ENCODE peak calls at places on chromosomes 6 and 20, in four cellular contexts. W is WERI-Rb-1; Z is naive thymus-derived CD4-positive, alpha-beta T cell; H is adrenal gland. P is an unnamed sample.

GRCh38 chr20:8757146-8757545 is 311.7 kb upstream of the PLCB4 start:
- DNase-seq in Z (no peak), H (no peak), W (no peak), P (no peak)

GRCh38 chr20:37007898-37008649 is 56.6 kb upstream of the SAMHD1 start:
- DNase-seq in H (no peak), Z (no peak), W (no peak), P (no peak)

GRCh38 chr20:2559641-2560040 is 23.3 kb downstream of the TMC2 start:
- DNase-seq in H (peak; percentile 67), W (no peak), Z (no peak), P (peak; percentile 23)

GRCh38 chr6:38349795-38350194 is 289.9 kb downstream of the BTBD9 start:
- DNase-seq in Z (no peak), H (no peak), W (no peak), P (no peak)

GRCh38 chr20:9286501-9286900 is 217.6 kb downstream of the PLCB4 start:
- DNase-seq in H (no peak), Z (no peak), W (no peak), P (no peak)

GRCh38 chr20:33789109-33789857 is 21.9 kb upstream of the CHMP4B start:
- DNase-seq in Z (no peak), H (peak; percentile 86), W (no peak), P (no peak)

GRCh38 chr6:37058084-37058586 is 52.7 kb downstream of the FGD2 start:
- DNase-seq in Z (no peak), W (no peak), H (no peak), P (no peak)

GRCh38 chr6:26351544-26351953 is 13.4 kb upstream of the BTN3A2 start:
- DNase-seq in Z (no peak), H (peak; percentile 65), W (peak; percentile 33), P (no peak)

GRCh38 chr6:20266851-20267608 is 54.8 kb upstream of the MBOAT1 start:
- DNase-seq in Z (no peak), W (no peak), H (no peak), P (peak; percentile 17)

GRCh38 chr20:25038591-25039015 is 19.3 kb downstream of the ACSS1 start:
- DNase-seq in Z (no peak), W (no peak), H (no peak), P (no peak)

GRCh38 chr6:1915226-1915625 is 305.5 kb downstream of the FOXC1 start:
- DNase-seq in Z (no peak), H (no peak), W (no peak), P (no peak)

GRCh38 chr6:78909391-78909790 is 42.0 kb downstream of the IRAK1BP1 start:
- DNase-seq in Z (no peak), W (no peak), H (no peak), P (no peak)

GRCh38 chr20:1773816-1774215 is 116.2 kb upstream of the SIRPG start:
- DNase-seq in W (no peak), Z (no peak), H (no peak), P (no peak)

GRCh38 chr6:140253096-140253495 is 878.6 kb upstream of the CITED2 start:
- DNase-seq in Z (no peak), W (no peak), H (no peak), P (no peak)

GRCh38 chr20:17619351-17620093 is 49.6 kb downstream of the DSTN start:
- DNase-seq in Z (peak; percentile 17), W (no peak), H (peak; percentile 49), P (peak; percentile 40)

GRCh38 chr6:41712651-41713103 is 22.7 kb downstream of the TFEB start:
- DNase-seq in W (no peak), Z (no peak), H (peak; percentile 76), P (peak; percentile 56)

GRCh38 chr20:24942679-24943078 is 6.4 kb upstream of the CST7 start:
- DNase-seq in H (peak; percentile 33), Z (no peak), W (no peak), P (no peak)

GRCh38 chr6:144217264-144217663 is 66.9 kb downstream of the STX11 start:
- DNase-seq in Z (no peak), H (no peak), W (no peak), P (no peak)

GRCh38 chr6:35213161-35213823 is 464 bp upstream of the SCUBE3 start:
- DNase-seq in W (peak; percentile 51), Z (no peak), H (no peak), P (peak; percentile 98)

GRCh38 chr6:111995409-111995808 is 58.5 kb upstream of the CCN6 start:
- DNase-seq in Z (no peak), W (no peak), H (no peak), P (no peak)

GRCh38 chr6:143811492-143812157 is 31.5 kb upstream of the LTV1 start:
- DNase-seq in W (no peak), Z (no peak), H (no peak), P (no peak)

DNA sequence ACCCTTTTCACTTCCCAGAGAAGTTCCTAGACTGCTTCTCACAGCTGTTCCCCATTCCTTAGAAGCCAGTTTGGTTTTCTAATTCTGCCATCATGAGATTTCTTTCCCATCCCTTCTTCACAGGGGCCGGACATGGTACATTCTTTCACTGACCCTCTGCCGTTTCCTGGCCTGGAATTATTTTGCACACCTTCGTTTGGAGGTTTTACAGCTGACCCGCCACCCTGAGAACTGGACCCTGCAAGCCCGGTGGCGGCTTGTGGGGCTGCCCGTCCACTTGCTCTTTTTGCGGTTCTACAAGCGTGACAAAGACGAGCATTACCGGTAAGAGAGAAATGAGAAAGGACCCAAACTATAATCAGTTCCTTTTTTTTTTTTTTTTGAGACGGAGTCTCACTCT is 4.2 kb downstream of the C6orf136 start:
- DNase-seq in H (no peak), Z (no peak), W (no peak), P (no peak)
- H3K36me3 ChIP-seq in H (no peaks in the 10 kb centered on the region), Z (peaks cover 60% of the 10 kb centered on the region), W (peaks cover 84% of the 10 kb centered on the region), P (peaks cover 31% of the 10 kb centered on the region)

GRCh38 chr6:166667886-166668620 is 41.0 kb upstream of the RPS6KA2 start:
- DNase-seq in W (no peak), H (no peak), Z (no peak), P (no peak)
- H3K27me3 ChIP-seq in W (no peaks in the 10 kb centered on the region), H (no peaks in the 10 kb centered on the region), Z (no peaks in the 10 kb centered on the region), P (no peaks in the 10 kb centered on the region)

GRCh38 chr20:60115452-60115851 is 157.2 kb downstream of the CDH26 start:
- DNase-seq in Z (no peak), H (peak; percentile 57), W (no peak), P (no peak)

GRCh38 chr20:60113024-60113724 is 155.0 kb downstream of the CDH26 start:
- DNase-seq in H (no peak), Z (no peak), W (peak; percentile 36), P (no peak)

GRCh38 chr20:60113771-60114170 is 155.5 kb downstream of the CDH26 start:
- DNase-seq in H (no peak), Z (no peak), W (no peak), P (no peak)

GRCh38 chr20:60116128-60116909 is 158.1 kb downstream of the CDH26 start:
- DNase-seq in H (no peak), W (no peak), Z (no peak), P (peak; percentile 61)

GRCh38 chr20:60117040-60117439 is 158.8 kb downstream of the CDH26 start:
- DNase-seq in H (no peak), Z (no peak), W (no peak), P (no peak)
- H3K4me3 ChIP-seq in H (no peak overlapping the region), Z (no peak overlapping the region), W (peak overlapping the region; percentile 15), P (no peak overlapping the region)

GRCh38 chr20:44997668-44998067 is 31.4 kb downstream of the STK4 start:
- DNase-seq in W (no peak), Z (no peak), H (no peak), P (no peak)
- H3K36me3 ChIP-seq in W (peaks cover 43% of the 10 kb centered on the region), Z (peaks cover 76% of the 10 kb centered on the region), H (no peaks in the 10 kb centered on the region), P (peaks cover 11% of the 10 kb centered on the region)

GRCh38 chr6:28775052-28775376 is 148.8 kb downstream of the TRIM27 start:
- DNase-seq in H (no peak), W (no peak), Z (no peak), P (no peak)

GRCh38 chr6:28776269-28777146 is 147.3 kb downstream of the TRIM27 start:
- DNase-seq in Z (no peak), W (no peak), H (no peak), P (peak; percentile 36)

GRCh38 chr6:28777147-28777461 is 146.7 kb downstream of the TRIM27 start:
- DNase-seq in H (no peak), Z (no peak), W (no peak), P (no peak)

GRCh38 chr6:28774292-28775051 is 149.3 kb downstream of the TRIM27 start:
- DNase-seq in Z (no peak), W (no peak), H (no peak), P (no peak)

DNA sequence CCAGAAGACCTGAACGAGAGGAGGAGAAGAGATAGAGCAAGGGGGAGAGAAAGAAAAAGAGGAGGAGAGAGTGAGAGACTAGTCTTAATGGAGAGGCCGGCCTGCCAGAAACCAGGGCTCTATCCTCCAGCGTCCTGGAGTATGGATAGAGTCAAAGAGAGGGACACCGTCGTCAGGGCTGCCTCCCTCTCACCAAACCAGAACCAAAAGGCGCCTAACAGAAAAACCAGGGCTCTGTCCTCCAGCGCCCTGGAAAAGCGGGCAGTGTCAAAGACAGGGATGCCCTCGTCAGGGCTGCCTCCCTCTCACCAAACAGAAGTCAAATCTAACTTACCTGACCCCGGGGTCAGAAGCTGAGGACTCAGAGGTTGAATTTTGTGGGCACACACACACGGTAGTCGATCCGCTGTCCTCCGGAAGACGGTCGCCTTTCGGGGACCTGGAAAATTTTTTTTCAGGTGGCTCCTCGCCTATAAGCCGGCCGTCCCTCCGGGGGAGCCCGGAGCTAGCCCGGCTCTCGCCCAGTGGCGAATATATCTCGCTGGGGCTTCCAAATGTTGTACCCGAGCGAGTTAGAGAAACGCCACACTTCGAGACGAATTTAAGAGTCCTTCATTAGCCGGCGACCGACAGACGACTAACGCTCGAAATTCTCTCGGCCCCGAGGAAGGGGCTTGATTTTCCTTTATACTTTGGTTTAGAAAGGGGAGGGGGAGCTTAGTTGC is 148.2 kb downstream of the TRIM27 start:
- DNase-seq in W (no peak), H (no peak), Z (no peak), P (no peak)
- H3K27me3 ChIP-seq in W (peaks cover 100% of the 10 kb centered on the region), H (peaks cover 94% of the 10 kb centered on the region), Z (peaks cover 84% of the 10 kb centered on the region), P (peaks cover 87% of the 10 kb centered on the region)

DNA sequence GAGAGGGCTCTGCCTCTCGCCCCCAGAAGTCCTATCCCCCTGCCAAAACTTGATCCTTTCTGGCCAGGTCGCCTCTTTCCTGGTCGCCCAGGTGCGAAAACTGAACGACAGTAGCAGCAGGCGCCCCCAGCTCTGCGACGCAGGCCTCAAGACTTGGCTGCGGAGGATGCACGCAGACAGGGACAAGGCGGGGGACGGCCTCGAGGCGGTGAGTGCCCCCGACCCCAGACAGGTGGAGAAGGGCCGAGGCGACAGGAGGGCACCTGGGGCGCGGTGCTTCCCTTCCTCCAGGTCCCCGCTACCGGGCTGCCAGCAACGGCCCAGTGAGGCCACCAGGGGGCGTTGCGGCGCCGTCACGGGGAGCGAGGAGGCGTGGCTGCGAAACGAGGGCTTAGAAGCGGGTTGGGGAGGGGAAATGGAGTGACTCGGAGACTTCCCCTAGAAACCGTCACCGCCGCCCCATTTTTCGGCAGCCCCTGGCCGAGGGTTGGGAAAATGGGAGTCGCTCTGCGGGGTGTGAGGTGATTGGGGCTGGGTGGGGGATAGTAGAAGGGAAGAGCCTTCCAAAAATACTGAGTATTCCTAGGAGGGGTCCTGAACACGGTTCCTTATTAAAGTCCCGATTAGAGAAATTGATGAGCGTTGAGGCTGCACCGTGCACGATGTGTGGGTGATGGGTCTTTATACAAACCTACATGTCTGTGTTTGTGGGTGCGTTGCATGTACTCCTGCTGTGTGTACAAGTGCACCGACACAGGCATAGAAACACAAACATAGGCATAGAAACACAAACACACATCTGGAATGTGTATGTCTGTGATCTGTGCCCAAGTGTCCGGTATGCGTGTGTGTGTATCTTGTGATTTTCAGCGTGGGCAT is 44.6 kb downstream of the ARHGAP40 start:
- DNase-seq in Z (peak; percentile 96), W (peak; percentile 78), H (peak; percentile 82), P (peak; percentile 97)
- H3K4me3 ChIP-seq in Z (peak overlapping the region; percentile 46), W (peak overlapping the region; percentile 36), H (peak overlapping the region; percentile 41), P (peak overlapping the region; percentile 24)